ENCODE peak calls at places on chromosomes 7 and 10, in seven cellular contexts. One of them, this sample, is unnamed.

GRCh38 chr7:24801910-24802699 is 44.8 kb upstream of the GSDME start:
- DNase-seq in heart right ventricle: no peak
- DNase-seq in Jurkat, Clone E6-1: no peak
- DNase-seq in body of pancreas: no peak
- DNase-seq in cardiac septum: no peak
- DNase-seq in left ventricle myocardium inferior: no peak
- DNase-seq in mucosa of gallbladder: no peak
- DNase-seq in this sample: no peak

GRCh38 chr7:17989546-17989945 is 38.1 kb downstream of the PRPS1L1 start:
- DNase-seq in mucosa of gallbladder: no peak
- DNase-seq in cardiac septum: no peak
- DNase-seq in body of pancreas: no peak
- DNase-seq in left ventricle myocardium inferior: no peak
- DNase-seq in heart right ventricle: no peak
- DNase-seq in Jurkat, Clone E6-1: no peak
- DNase-seq in this sample: no peak

GRCh38 chr7:38425509-38425908 is 152.1 kb upstream of the TARP start:
- DNase-seq in Jurkat, Clone E6-1: peak
- DNase-seq in cardiac septum: no peak
- DNase-seq in left ventricle myocardium inferior: no peak
- DNase-seq in heart right ventricle: no peak
- DNase-seq in mucosa of gallbladder: no peak
- DNase-seq in body of pancreas: no peak
- DNase-seq in this sample: no peak

GRCh38 chr10:63763744-63764143 is 242.5 kb downstream of the REEP3 start:
- DNase-seq in cardiac septum: no peak
- DNase-seq in body of pancreas: no peak
- DNase-seq in heart right ventricle: no peak
- DNase-seq in Jurkat, Clone E6-1: no peak
- DNase-seq in mucosa of gallbladder: no peak
- DNase-seq in left ventricle myocardium inferior: no peak
- DNase-seq in this sample: no peak

GRCh38 chr7:158784270-158784669 is 45.0 kb downstream of the ESYT2 start:
- DNase-seq in body of pancreas: no peak
- DNase-seq in heart right ventricle: no peak
- DNase-seq in left ventricle myocardium inferior: no peak
- DNase-seq in mucosa of gallbladder: peak
- DNase-seq in Jurkat, Clone E6-1: no peak
- DNase-seq in cardiac septum: no peak
- DNase-seq in this sample: no peak

GRCh38 chr7:94190599-94191061 is 186.5 kb upstream of the BET1 start:
- DNase-seq in left ventricle myocardium inferior: no peak
- DNase-seq in cardiac septum: no peak
- DNase-seq in heart right ventricle: peak
- DNase-seq in body of pancreas: no peak
- DNase-seq in mucosa of gallbladder: no peak
- DNase-seq in Jurkat, Clone E6-1: no peak
- DNase-seq in this sample: peak

GRCh38 chr10:114504769-114505579 is 100.7 kb upstream of the AFAP1L2 start:
- DNase-seq in left ventricle myocardium inferior: no peak
- DNase-seq in cardiac septum: no peak
- DNase-seq in body of pancreas: no peak
- DNase-seq in heart right ventricle: no peak
- DNase-seq in Jurkat, Clone E6-1: no peak
- DNase-seq in mucosa of gallbladder: peak
- DNase-seq in this sample: peak

GRCh38 chr10:95693331-95693667 is 428 bp downstream of the TCTN3 start:
- DNase-seq in mucosa of gallbladder: no peak
- DNase-seq in cardiac septum: no peak
- DNase-seq in left ventricle myocardium inferior: no peak
- DNase-seq in body of pancreas: no peak
- DNase-seq in Jurkat, Clone E6-1: no peak
- DNase-seq in heart right ventricle: no peak
- DNase-seq in this sample: no peak

GRCh38 chr7:75711076-75711475 is 27.7 kb downstream of the HIP1 start:
- DNase-seq in Jurkat, Clone E6-1: no peak
- DNase-seq in heart right ventricle: no peak
- DNase-seq in mucosa of gallbladder: no peak
- DNase-seq in left ventricle myocardium inferior: no peak
- DNase-seq in cardiac septum: no peak
- DNase-seq in body of pancreas: no peak
- DNase-seq in this sample: no peak

GRCh38 chr10:10657139-10657760 is 360.4 kb upstream of the CELF2 start:
- DNase-seq in left ventricle myocardium inferior: no peak
- DNase-seq in Jurkat, Clone E6-1: no peak
- DNase-seq in mucosa of gallbladder: no peak
- DNase-seq in cardiac septum: no peak
- DNase-seq in body of pancreas: no peak
- DNase-seq in heart right ventricle: no peak
- DNase-seq in this sample: no peak

GRCh38 chr10:35613597-35614226 is 8.6 kb downstream of the GJD4 start:
- DNase-seq in left ventricle myocardium inferior: no peak
- DNase-seq in mucosa of gallbladder: no peak
- DNase-seq in heart right ventricle: no peak
- DNase-seq in Jurkat, Clone E6-1: no peak
- DNase-seq in cardiac septum: no peak
- DNase-seq in body of pancreas: no peak
- DNase-seq in this sample: no peak

GRCh38 chr7:114979388-114979787 is 57.5 kb downstream of the MDFIC start:
- DNase-seq in body of pancreas: peak
- DNase-seq in mucosa of gallbladder: peak
- DNase-seq in left ventricle myocardium inferior: peak
- DNase-seq in cardiac septum: no peak
- DNase-seq in heart right ventricle: peak
- DNase-seq in Jurkat, Clone E6-1: no peak
- DNase-seq in this sample: peak

GRCh38 chr10:32956365-32957197 is 1.4 kb downstream of the ITGB1 start:
- DNase-seq in body of pancreas: no peak
- DNase-seq in mucosa of gallbladder: no peak
- DNase-seq in cardiac septum: no peak
- DNase-seq in left ventricle myocardium inferior: no peak
- DNase-seq in heart right ventricle: no peak
- DNase-seq in Jurkat, Clone E6-1: no peak
- DNase-seq in this sample: no peak

GRCh38 chr7:2613926-2614613 is 17.7 kb upstream of the TTYH3 start:
- DNase-seq in body of pancreas: peak
- DNase-seq in heart right ventricle: no peak
- DNase-seq in mucosa of gallbladder: peak
- DNase-seq in left ventricle myocardium inferior: peak
- DNase-seq in Jurkat, Clone E6-1: no peak
- DNase-seq in cardiac septum: no peak
- DNase-seq in this sample: peak

GRCh38 chr7:39682042-39682441 is 58.7 kb downstream of the RALA start:
- DNase-seq in cardiac septum: no peak
- DNase-seq in heart right ventricle: no peak
- DNase-seq in mucosa of gallbladder: no peak
- DNase-seq in body of pancreas: no peak
- DNase-seq in Jurkat, Clone E6-1: no peak
- DNase-seq in left ventricle myocardium inferior: no peak
- DNase-seq in this sample: no peak

GRCh38 chr10:97140284-97140846 is 45.4 kb downstream of the SLIT1 start:
- DNase-seq in left ventricle myocardium inferior: no peak
- DNase-seq in Jurkat, Clone E6-1: no peak
- DNase-seq in cardiac septum: peak
- DNase-seq in heart right ventricle: no peak
- DNase-seq in mucosa of gallbladder: no peak
- DNase-seq in body of pancreas: no peak
- DNase-seq in this sample: no peak

GRCh38 chr7:54292171-54292925 is 249.8 kb upstream of the VSTM2A start:
- DNase-seq in Jurkat, Clone E6-1: no peak
- DNase-seq in left ventricle myocardium inferior: no peak
- DNase-seq in body of pancreas: no peak
- DNase-seq in heart right ventricle: no peak
- DNase-seq in mucosa of gallbladder: no peak
- DNase-seq in cardiac septum: no peak
- DNase-seq in this sample: no peak

GRCh38 chr7:94888542-94888941 is 18.9 kb upstream of the PPP1R9A start:
- DNase-seq in left ventricle myocardium inferior: no peak
- DNase-seq in cardiac septum: no peak
- DNase-seq in mucosa of gallbladder: peak
- DNase-seq in body of pancreas: peak
- DNase-seq in Jurkat, Clone E6-1: no peak
- DNase-seq in heart right ventricle: peak
- DNase-seq in this sample: peak

GRCh38 chr10:47420305-47421056 is 36.4 kb upstream of the ZNF488 start:
- DNase-seq in heart right ventricle: no peak
- DNase-seq in body of pancreas: no peak
- DNase-seq in Jurkat, Clone E6-1: no peak
- DNase-seq in left ventricle myocardium inferior: no peak
- DNase-seq in cardiac septum: no peak
- DNase-seq in mucosa of gallbladder: no peak
- DNase-seq in this sample: no peak

GRCh38 chr7:76509931-76510877 is at the start of gene UPK3B:
- DNase-seq in cardiac septum: no peak
- DNase-seq in Jurkat, Clone E6-1: no peak
- DNase-seq in heart right ventricle: no peak
- DNase-seq in mucosa of gallbladder: no peak
- DNase-seq in left ventricle myocardium inferior: no peak
- DNase-seq in body of pancreas: peak
- DNase-seq in this sample: peak

GRCh38 chr7:41508755-41509154 is 194.1 kb downstream of the INHBA start:
- DNase-seq in left ventricle myocardium inferior: no peak
- DNase-seq in mucosa of gallbladder: no peak
- DNase-seq in heart right ventricle: no peak
- DNase-seq in body of pancreas: no peak
- DNase-seq in Jurkat, Clone E6-1: no peak
- DNase-seq in cardiac septum: no peak
- DNase-seq in this sample: no peak

GRCh38 chr7:95318501-95318900 is 5.8 kb downstream of the PON1 start:
- DNase-seq in body of pancreas: no peak
- DNase-seq in left ventricle myocardium inferior: no peak
- DNase-seq in heart right ventricle: no peak
- DNase-seq in mucosa of gallbladder: no peak
- DNase-seq in Jurkat, Clone E6-1: no peak
- DNase-seq in cardiac septum: no peak
- DNase-seq in this sample: no peak

GRCh38 chr10:73742454-73742734 is 1.8 kb upstream of the SEC24C start:
- DNase-seq in Jurkat, Clone E6-1: no peak
- DNase-seq in mucosa of gallbladder: no peak
- DNase-seq in body of pancreas: no peak
- DNase-seq in heart right ventricle: no peak
- DNase-seq in cardiac septum: no peak
- DNase-seq in left ventricle myocardium inferior: no peak
- DNase-seq in this sample: no peak

GRCh38 chr7:108188724-108189123 is 58.6 kb upstream of the LAMB4 start:
- DNase-seq in left ventricle myocardium inferior: no peak
- DNase-seq in Jurkat, Clone E6-1: no peak
- DNase-seq in cardiac septum: no peak
- DNase-seq in body of pancreas: no peak
- DNase-seq in heart right ventricle: no peak
- DNase-seq in mucosa of gallbladder: no peak
- DNase-seq in this sample: no peak

GRCh38 chr10:15344876-15345285 is 26.2 kb downstream of the FAM171A1 start:
- DNase-seq in Jurkat, Clone E6-1: no peak
- DNase-seq in heart right ventricle: peak
- DNase-seq in cardiac septum: no peak
- DNase-seq in body of pancreas: no peak
- DNase-seq in mucosa of gallbladder: no peak
- DNase-seq in left ventricle myocardium inferior: no peak
- DNase-seq in this sample: no peak

GRCh38 chr10:87053121-87053520 is 33.0 kb downstream of the FAM25A start:
- DNase-seq in heart right ventricle: peak
- DNase-seq in Jurkat, Clone E6-1: no peak
- DNase-seq in body of pancreas: no peak
- DNase-seq in mucosa of gallbladder: peak
- DNase-seq in cardiac septum: no peak
- DNase-seq in left ventricle myocardium inferior: peak
- DNase-seq in this sample: no peak

GRCh38 chr7:100726998-100727761 is 6.2 kb upstream of the ZAN start:
- DNase-seq in left ventricle myocardium inferior: no peak
- DNase-seq in body of pancreas: no peak
- DNase-seq in Jurkat, Clone E6-1: no peak
- DNase-seq in cardiac septum: no peak
- DNase-seq in mucosa of gallbladder: no peak
- DNase-seq in heart right ventricle: no peak
- DNase-seq in this sample: no peak

GRCh38 chr10:86711957-86712708 is 43.8 kb downstream of the LDB3 start:
- DNase-seq in body of pancreas: peak
- DNase-seq in heart right ventricle: no peak
- DNase-seq in cardiac septum: no peak
- DNase-seq in left ventricle myocardium inferior: no peak
- DNase-seq in Jurkat, Clone E6-1: no peak
- DNase-seq in mucosa of gallbladder: peak
- DNase-seq in this sample: no peak

GRCh38 chr10:20118119-20118518 is 301.9 kb downstream of the PLXDC2 start:
- DNase-seq in left ventricle myocardium inferior: no peak
- DNase-seq in heart right ventricle: no peak
- DNase-seq in cardiac septum: no peak
- DNase-seq in mucosa of gallbladder: no peak
- DNase-seq in body of pancreas: no peak
- DNase-seq in Jurkat, Clone E6-1: no peak
- DNase-seq in this sample: no peak

This sample was measured in lung.